ENCODE peak calls at places on chromosomes 11 and 22, in ten cellular contexts. F, R, J, Y, X, U, D, S, L and E are unnamed samples.
A peak's percentile ranks its signal among the peaks of the same experiment; 100 is the strongest.

GRCh38 chr22:39174498-39175120 is 22.1 kb upstream of the CBX7 start:
- DNase-seq in D (peak; percentile 86), F (peak; percentile 89), J (peak; percentile 67), L (peak; percentile 100), Y (peak; percentile 84), R (peak; percentile 98), S (peak; percentile 73), X (peak; percentile 98), U (peak; percentile 49), E (peak; percentile 76)

GRCh38 chr11:55707029-55707428 is 45.0 kb downstream of the OR4C6 start:
- DNase-seq in L (no peak), F (peak; percentile 33), S (peak; percentile 16), U (no peak), J (no peak), D (peak; percentile 38), X (no peak), R (peak; percentile 40), Y (no peak), E (peak; percentile 23)

GRCh38 chr11:12042215-12042676 is 33.8 kb upstream of the DKK3 start:
- DNase-seq in Y (no peak), J (no peak), R (peak; percentile 88), F (peak; percentile 99), X (no peak), S (no peak), D (peak; percentile 63), L (no peak), U (no peak), E (peak; percentile 90)

GRCh38 chr11:118058311-118059230 is 18.3 kb upstream of the TMPRSS4 start:
- DNase-seq in U (no peak), J (no peak), L (no peak), F (no peak), X (no peak), S (no peak), R (no peak), D (no peak), Y (peak; percentile 39), E (no peak)

GRCh38 chr11:10325398-10326079 is 20.7 kb downstream of the ADM start:
- DNase-seq in F (peak; percentile 99), J (no peak), X (no peak), S (no peak), U (no peak), D (no peak), Y (no peak), L (no peak), R (peak; percentile 85), E (no peak)

GRCh38 chr11:61294717-61295595 is at the start of gene VWCE:
- DNase-seq in L (peak; percentile 53), X (peak; percentile 86), U (peak; percentile 48), S (peak; percentile 89), Y (peak; percentile 84), F (peak; percentile 41), J (peak; percentile 47), D (peak; percentile 50), R (peak; percentile 64), E (peak; percentile 45)

GRCh38 chr11:76824980-76825725 is 35.6 kb upstream of the ACER3 start:
- DNase-seq in D (no peak), R (no peak), Y (no peak), S (no peak), X (no peak), J (no peak), F (peak; percentile 61), U (peak; percentile 10), L (no peak), E (peak; percentile 93)

GRCh38 chr22:32476286-32476685 is 1.7 kb downstream of the FBXO7 start:
- DNase-seq in J (no peak), U (no peak), D (no peak), R (no peak), S (no peak), Y (no peak), L (no peak), X (no peak), F (no peak), E (no peak)

GRCh38 chr11:34468209-34468841 is 29.6 kb downstream of the CAT start:
- DNase-seq in U (peak; percentile 35), S (peak; percentile 18), R (peak; percentile 45), J (peak; percentile 37), X (no peak), D (peak; percentile 42), F (peak; percentile 14), L (peak; percentile 7), Y (no peak), E (peak; percentile 43)

DNA sequence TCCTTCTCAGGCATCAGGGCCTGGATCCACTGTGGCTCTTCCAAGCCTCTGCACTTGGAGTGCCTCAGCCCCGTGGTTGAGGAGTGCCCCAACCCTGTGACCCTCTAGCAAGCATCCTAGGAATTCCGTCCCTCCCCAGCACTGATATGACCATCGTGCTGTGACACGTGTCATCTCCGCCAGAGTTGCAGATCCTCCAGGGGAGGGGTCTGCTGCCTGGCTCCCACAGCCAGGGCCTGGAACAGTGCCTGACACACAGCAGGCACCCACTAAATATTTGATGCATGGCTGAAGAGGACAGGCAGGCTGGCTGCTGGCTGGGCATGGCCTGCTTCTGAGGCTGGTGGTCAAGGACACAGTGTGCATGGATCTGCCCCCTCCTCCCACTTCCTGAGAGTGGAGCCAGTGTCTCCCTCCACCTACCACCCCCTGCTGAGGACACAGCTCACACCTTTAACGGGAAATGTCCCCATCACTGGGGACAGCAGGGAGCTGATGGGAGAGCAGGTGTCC is 1.7 kb upstream of the CD81 start:
- DNase-seq in F (no peak), D (no peak), R (no peak), U (no peak), J (no peak), X (peak; percentile 85), L (no peak), Y (peak; percentile 68), S (no peak), E (no peak)
- TF ChIP-seq CTCF in F (no peak), D (no peak), R (no peak), U (no peak), J (no peak), X (no peak), L (no peak), Y (no peak), S (no peak), E (no peak)

DNA sequence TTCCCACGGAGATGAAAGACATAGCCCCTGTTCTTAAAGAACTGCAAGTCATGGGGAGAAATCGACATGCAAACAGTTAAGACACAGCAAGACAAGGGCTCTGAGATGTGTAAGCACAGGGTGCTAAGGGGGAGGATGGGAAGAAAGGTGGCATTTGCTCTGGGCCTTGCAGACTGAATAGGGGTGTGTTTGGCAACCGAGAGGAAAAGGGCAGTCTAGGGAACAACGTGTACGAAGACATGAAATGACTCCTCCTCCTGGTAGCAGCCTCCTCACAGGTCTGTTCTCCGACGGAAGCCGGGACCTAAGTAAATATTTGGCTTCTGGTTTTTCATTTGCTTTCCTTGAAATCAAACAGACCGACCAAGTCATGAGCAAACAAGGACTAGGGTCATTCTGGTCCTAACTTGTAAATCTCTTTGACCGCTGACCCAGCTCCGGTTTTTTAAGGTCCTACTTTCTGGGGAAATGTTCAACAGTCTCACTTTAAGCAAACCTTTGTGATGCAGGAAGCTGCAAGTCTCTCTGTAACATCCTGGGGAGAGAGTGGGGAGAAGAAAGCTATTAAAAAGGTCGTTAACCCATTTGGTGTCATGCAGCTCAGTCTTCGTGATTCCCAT is 19.7 kb downstream of the NNMT start:
- DNase-seq in S (no peak), Y (no peak), R (peak; percentile 43), L (no peak), U (peak; percentile 58), F (no peak), X (no peak), D (peak; percentile 97), J (peak; percentile 41), E (no peak)
- H3K27ac ChIP-seq in S (no peak overlapping the region), Y (peak overlapping the region; percentile 40), R (no peak overlapping the region), L (no peak overlapping the region), U (no peak overlapping the region), F (no peak overlapping the region), X (no peak overlapping the region), D (peak overlapping the region; percentile 87), J (peak overlapping the region; percentile 40), E (peak overlapping the region; percentile 45)

GRCh38 chr11:2830030-2830812 is 55.4 kb downstream of the CDKN1C start:
- DNase-seq in J (no peak), R (no peak), S (no peak), U (no peak), F (no peak), L (no peak), D (no peak), X (peak; percentile 62), Y (peak; percentile 51), E (no peak)

GRCh38 chr11:2833051-2833937 is 52.3 kb downstream of the CDKN1C start:
- DNase-seq in L (no peak), Y (no peak), R (no peak), J (no peak), D (no peak), F (no peak), U (no peak), S (no peak), X (peak; percentile 78), E (no peak)

GRCh38 chr11:2832718-2833020 is 52.9 kb downstream of the CDKN1C start:
- DNase-seq in X (peak; percentile 58), L (no peak), U (no peak), S (no peak), F (no peak), J (no peak), D (no peak), R (no peak), Y (no peak), E (no peak)

GRCh38 chr11:2830886-2831285 is 54.7 kb downstream of the CDKN1C start:
- DNase-seq in X (peak; percentile 55), J (no peak), F (no peak), U (no peak), Y (peak; percentile 54), D (no peak), L (no peak), S (no peak), R (no peak), E (no peak)

DNA sequence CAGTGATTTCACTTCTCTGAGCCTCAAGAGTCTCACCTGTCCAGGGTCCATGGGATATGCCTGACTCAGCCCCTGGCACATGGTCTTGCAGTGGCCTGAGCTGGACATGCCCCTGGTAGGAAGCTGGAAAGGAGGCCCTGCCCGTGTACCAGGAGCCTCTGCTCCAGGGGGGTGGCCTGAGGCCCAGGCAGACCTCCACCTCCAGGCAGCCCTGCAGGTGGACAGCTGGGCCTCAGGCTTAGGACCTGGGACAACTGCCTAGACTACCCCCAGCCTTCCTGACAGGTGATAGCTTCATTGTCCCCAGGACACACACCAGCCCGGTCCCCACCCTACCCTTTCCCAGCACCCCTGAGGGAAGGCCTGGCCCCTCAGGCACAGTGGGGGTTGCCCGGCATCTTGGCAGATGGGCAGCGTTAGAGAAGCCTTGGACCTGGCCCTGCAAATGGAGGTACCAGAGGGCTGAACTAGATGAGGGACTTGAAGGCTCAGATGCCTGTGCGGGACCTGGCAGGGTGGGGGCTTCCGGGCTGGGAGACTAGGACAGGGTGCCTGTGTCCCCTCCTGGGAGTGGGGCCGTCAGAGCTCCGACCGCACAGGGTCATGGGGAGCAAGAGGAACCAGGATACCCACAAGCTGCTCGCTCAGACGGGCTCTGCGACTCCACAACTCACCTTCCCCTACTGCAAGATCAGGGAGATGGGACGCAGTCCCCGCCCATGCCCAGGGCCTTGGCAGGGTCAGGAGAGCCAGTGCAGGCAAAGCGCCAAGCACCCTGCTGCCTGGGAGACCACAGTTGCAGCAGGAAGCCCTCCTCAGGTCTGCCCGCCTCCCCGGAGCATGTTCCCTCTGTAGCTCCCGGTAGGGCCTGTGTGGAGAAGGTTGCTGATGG is 53.5 kb downstream of the CDKN1C start:
- DNase-seq in X (peak; percentile 51), D (no peak), U (no peak), Y (no peak), R (no peak), F (no peak), S (no peak), J (no peak), L (no peak), E (no peak)
- TF ChIP-seq CTCF in X (no peak), D (no peak), U (no peak), Y (no peak), R (no peak), F (no peak), S (no peak), J (no peak), L (no peak), E (no peak)

GRCh38 chr22:30453731-30454510 is 17.9 kb downstream of the SEC14L3 start:
- DNase-seq in L (no peak), S (peak; percentile 35), D (peak; percentile 31), U (no peak), F (no peak), X (no peak), R (peak; percentile 51), J (no peak), Y (peak; percentile 82), E (no peak)
- H3K27ac ChIP-seq in L (no peak overlapping the region), S (no peak overlapping the region), D (no peak overlapping the region), U (no peak overlapping the region), F (no peak overlapping the region), X (no peak overlapping the region), R (no peak overlapping the region), J (no peak overlapping the region), Y (no peak overlapping the region), E (no peak overlapping the region)